ENCODE peak calls at places on chromosomes 16 and 17, in ten cellular contexts. R, G, S, W, J, X, T, I, D and V are unnamed samples.

GRCh38 chr16:74487634-74488495 is 66.6 kb upstream of the CLEC18B start:
- DNase-seq in X (no peak), S (no peak), I (no peak), W (no peak), T (no peak), R (no peak), J (no peak), D (no peak), G (no peak), V (no peak)

GRCh38 chr17:35460354-35460851 is 11.8 kb upstream of the SLFN13 start:
- DNase-seq in I (no peak), X (peak; percentile 17), R (no peak), J (peak; percentile 95), G (peak; percentile 27), D (no peak), S (peak; percentile 42), W (peak; percentile 24), T (peak; percentile 61), V (no peak)

GRCh38 chr16:53530741-53531140 is 27.7 kb upstream of the AKTIP start:
- DNase-seq in S (no peak), G (no peak), W (no peak), D (no peak), I (no peak), J (no peak), R (no peak), T (no peak), X (no peak), V (no peak)

GRCh38 chr17:51454456-51454978 is 194.2 kb downstream of the UTP18 start:
- DNase-seq in T (no peak), D (no peak), I (no peak), R (no peak), S (no peak), X (no peak), W (no peak), J (no peak), G (no peak), V (no peak)

GRCh38 chr17:45385331-45385997 is 47.2 kb downstream of the ARHGAP27 start:
- DNase-seq in T (peak; percentile 92), G (peak; percentile 89), S (peak; percentile 91), R (peak; percentile 81), D (peak; percentile 86), I (no peak), W (peak; percentile 93), X (peak; percentile 86), J (peak; percentile 87), V (peak; percentile 84)

GRCh38 chr16:24915576-24915975 is 69.8 kb downstream of the SLC5A11 start:
- DNase-seq in T (no peak), D (no peak), X (no peak), R (no peak), W (no peak), I (no peak), S (no peak), J (no peak), G (no peak), V (no peak)

GRCh38 chr16:88383401-88384221 is 852 bp downstream of the ZNF469 start:
- DNase-seq in S (peak; percentile 72), G (peak; percentile 43), I (no peak), D (peak; percentile 59), X (peak; percentile 51), W (peak; percentile 39), R (peak; percentile 53), J (no peak), T (no peak), V (peak; percentile 69)

GRCh38 chr16:4925791-4926190 is 11.2 kb downstream of the PPL start:
- DNase-seq in S (no peak), X (no peak), I (no peak), R (no peak), G (no peak), J (no peak), D (no peak), T (no peak), W (no peak), V (peak; percentile 51)

GRCh38 chr17:31677036-31677435 is 182.0 kb downstream of the COPRS start:
- DNase-seq in J (no peak), R (no peak), X (no peak), I (no peak), S (no peak), T (no peak), W (no peak), D (no peak), G (no peak), V (no peak)

GRCh38 chr17:31674305-31674704 is 184.7 kb downstream of the COPRS start:
- DNase-seq in X (no peak), R (peak; percentile 76), J (no peak), T (no peak), W (no peak), I (no peak), D (peak; percentile 81), G (no peak), S (no peak), V (peak; percentile 37)

GRCh38 chr17:31673076-31673475 is 186.0 kb downstream of the COPRS start:
- DNase-seq in X (no peak), T (no peak), R (no peak), J (no peak), S (no peak), D (no peak), I (no peak), G (no peak), W (no peak), V (no peak)

GRCh38 chr17:31672161-31672819 is 186.8 kb downstream of the COPRS start:
- DNase-seq in J (no peak), G (no peak), S (no peak), R (no peak), I (no peak), X (no peak), D (no peak), T (no peak), W (no peak), V (no peak)

GRCh38 chr17:31674717-31675349 is 184.2 kb downstream of the COPRS start:
- DNase-seq in S (no peak), J (no peak), T (no peak), D (peak; percentile 71), I (no peak), W (no peak), G (no peak), X (no peak), R (peak; percentile 77), V (peak; percentile 40)
- TF ChIP-seq CTCF in S (no peak), J (no peak), T (no peak), D (no peak), I (no peak), W (no peak), G (no peak), X (no peak), R (no peak), V (no peak)

GRCh38 chr17:80262291-80262690 is 1.6 kb downstream of the RNF213 start:
- DNase-seq in S (no peak), R (no peak), G (no peak), T (no peak), X (no peak), D (no peak), W (no peak), J (no peak), I (no peak), V (peak; percentile 20)

GRCh38 chr17:80262775-80263244 is 2.2 kb downstream of the RNF213 start:
- DNase-seq in W (no peak), X (no peak), G (no peak), S (no peak), D (no peak), I (no peak), T (no peak), J (no peak), R (no peak), V (no peak)

GRCh38 chr17:80264793-80265075 is 4.1 kb downstream of the RNF213 start:
- DNase-seq in W (no peak), I (no peak), G (no peak), T (no peak), X (no peak), S (no peak), D (no peak), R (no peak), J (no peak), V (no peak)

GRCh38 chr17:80264048-80264792 is 3.6 kb downstream of the RNF213 start:
- DNase-seq in I (no peak), R (no peak), G (no peak), X (no peak), T (no peak), S (no peak), D (no peak), W (no peak), J (peak; percentile 15), V (no peak)

GRCh38 chr17:80263253-80264047 is 2.8 kb downstream of the RNF213 start:
- DNase-seq in J (peak; percentile 98), R (peak; percentile 88), D (peak; percentile 92), S (peak; percentile 75), T (peak; percentile 82), W (peak; percentile 66), X (peak; percentile 90), I (peak; percentile 65), G (peak; percentile 78), V (peak; percentile 95)
- H3K4me3 ChIP-seq in J (peak overlapping the region; percentile 91), R (peak overlapping the region; percentile 26), D (peak overlapping the region; percentile 81), S (peak overlapping the region; percentile 94), T (peak overlapping the region; percentile 47), W (no peak overlapping the region), X (peak overlapping the region; percentile 15), I (peak overlapping the region; percentile 65), G (peak overlapping the region; percentile 96), V (peak overlapping the region; percentile 40)

DNA sequence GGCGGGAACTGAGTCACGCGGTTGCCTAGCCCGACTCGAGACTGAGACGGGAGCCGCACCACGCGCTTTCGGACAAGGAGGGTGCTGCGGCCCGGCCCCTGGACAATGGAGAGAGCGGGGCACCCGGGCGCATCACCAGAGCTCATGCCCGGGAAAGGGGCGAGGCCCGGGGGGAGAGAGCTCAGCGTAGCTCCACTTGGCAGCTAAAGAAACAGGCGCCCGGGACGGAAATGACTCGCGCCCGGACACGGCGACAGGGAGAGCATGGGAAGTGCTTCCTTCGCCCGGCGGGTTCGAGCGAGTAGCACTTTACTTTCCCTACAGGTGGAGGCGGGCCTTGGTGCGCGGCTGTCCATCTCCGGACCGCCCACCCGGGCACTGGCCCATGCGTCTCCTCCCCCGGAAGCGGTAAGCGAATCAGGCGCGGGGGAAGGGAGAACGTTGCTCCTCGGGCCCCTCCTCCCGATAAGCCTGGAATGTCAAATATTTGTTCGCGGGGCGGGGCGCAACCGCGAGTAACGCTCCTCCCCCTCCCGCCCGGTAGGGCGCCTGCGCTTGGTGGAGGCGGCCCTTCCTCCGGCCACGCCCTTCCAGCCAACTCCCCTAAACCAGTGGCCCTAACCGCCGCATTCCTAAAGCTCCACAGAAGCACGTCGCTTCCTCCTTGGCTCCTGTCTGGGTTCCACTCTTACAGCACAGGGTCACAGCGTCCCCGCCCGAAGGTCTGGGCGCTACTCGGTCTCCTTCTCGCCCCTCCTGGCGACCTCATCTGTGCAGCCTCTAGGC is 1.5 kb upstream of the ESRP2 start:
- DNase-seq in I (peak; percentile 93), D (peak; percentile 96), J (peak; percentile 98), S (peak; percentile 99), W (no peak), T (peak; percentile 99), X (peak; percentile 97), R (peak; percentile 93), G (peak; percentile 97), V (peak; percentile 97)
- TF ChIP-seq CTCF in I (no peak), D (no peak), J (no peak), S (no peak), W (no peak), T (no peak), X (no peak), R (no peak), G (no peak), V (no peak)

GRCh38 chr17:50210249-50211225 is 9.1 kb upstream of the COL1A1 start:
- DNase-seq in X (peak; percentile 95), R (peak; percentile 99), S (peak; percentile 54), G (peak; percentile 76), I (peak; percentile 54), W (peak; percentile 42), J (no peak), T (no peak), D (peak; percentile 98), V (peak; percentile 100)

GRCh38 chr17:50208611-50209061 is 7.2 kb upstream of the COL1A1 start:
- DNase-seq in G (no peak), T (no peak), S (no peak), I (no peak), D (peak; percentile 39), X (peak; percentile 20), R (no peak), W (no peak), J (no peak), V (no peak)

GRCh38 chr17:50207792-50208567 is 6.5 kb upstream of the COL1A1 start:
- DNase-seq in D (no peak), T (no peak), I (no peak), S (no peak), R (no peak), W (no peak), X (peak; percentile 23), G (no peak), J (no peak), V (no peak)

GRCh38 chr17:50209133-50209471 is 7.7 kb upstream of the COL1A1 start:
- DNase-seq in R (no peak), D (no peak), S (no peak), J (no peak), I (no peak), T (no peak), X (peak; percentile 24), G (no peak), W (no peak), V (no peak)

GRCh38 chr17:50209472-50210248 is 8.2 kb upstream of the COL1A1 start:
- DNase-seq in T (peak; percentile 72), D (peak; percentile 100), W (peak; percentile 97), S (no peak), R (peak; percentile 100), G (peak; percentile 88), X (peak; percentile 99), I (peak; percentile 83), J (no peak), V (peak; percentile 100)
- H3K4me3 ChIP-seq in T (no peak overlapping the region), D (peak overlapping the region; percentile 57), W (no peak overlapping the region), S (no peak overlapping the region), R (peak overlapping the region; percentile 20), G (no peak overlapping the region), X (no peak overlapping the region), I (peak overlapping the region; percentile 37), J (no peak overlapping the region), V (peak overlapping the region; percentile 48)